ENCODE peak calls at places on chromosomes 1 and 21, in six cellular contexts. A, X, S, J, O and V are unnamed samples.

GRCh38 chr1:229430761-229431269 is 3.1 kb downstream of the ACTA1 start:
- DNase-seq in A (peak; percentile 94), X (no peak), S (peak; percentile 79), J (peak; percentile 69), O (no peak), V (no peak)

GRCh38 chr1:1358433-1359201 is at the start of gene MXRA8:
- DNase-seq in A (peak; percentile 58), X (no peak), S (peak; percentile 91), J (peak; percentile 94), O (no peak), V (no peak)

GRCh38 chr1:155938220-155938627 is 3.2 kb upstream of the RXFP4 start:
- DNase-seq in A (peak; percentile 86), X (peak; percentile 71), S (peak; percentile 67), J (peak; percentile 72), O (peak; percentile 77), V (peak; percentile 84)

GRCh38 chr1:186188004-186188539 is 187.0 kb downstream of the TPR start:
- DNase-seq in A (no peak), X (no peak), S (peak; percentile 36), J (peak; percentile 97), O (no peak), V (no peak)

GRCh38 chr1:118485757-118486156 is 300.7 kb upstream of the SPAG17 start:
- DNase-seq in A (no peak), X (no peak), S (no peak), J (peak; percentile 4), O (no peak), V (no peak)

GRCh38 chr1:211606914-211607751 is 28.2 kb upstream of the SLC30A1 start:
- DNase-seq in A (no peak), X (no peak), S (no peak), J (no peak), O (peak; percentile 73), V (peak; percentile 86)

GRCh38 chr1:62433861-62434611 is 2.8 kb upstream of the USP1 start:
- DNase-seq in A (no peak), X (no peak), S (no peak), J (peak; percentile 35), O (peak; percentile 31), V (no peak)

GRCh38 chr1:2208309-2209239 is 14.0 kb upstream of the FAAP20 start:
- DNase-seq in A (no peak), X (no peak), S (peak; percentile 85), J (peak; percentile 99), O (no peak), V (no peak)

GRCh38 chr1:77829851-77830250 is 50.4 kb downstream of the MIGA1 start:
- DNase-seq in A (no peak), X (no peak), S (no peak), J (no peak), O (peak; percentile 13), V (no peak)

GRCh38 chr1:165241321-165241720 is 115.2 kb downstream of the LMX1A start:
- DNase-seq in A (no peak), X (no peak), S (no peak), J (no peak), O (no peak), V (no peak)

GRCh38 chr1:233304489-233305102 is 9.1 kb upstream of the PCNX2 start:
- DNase-seq in A (peak; percentile 70), X (peak; percentile 29), S (peak; percentile 58), J (peak; percentile 60), O (peak; percentile 55), V (peak; percentile 68)

GRCh38 chr1:247037483-247038320 is 29.8 kb upstream of the ZNF695 start:
- DNase-seq in A (peak; percentile 3), X (no peak), S (no peak), J (no peak), O (no peak), V (no peak)

GRCh38 chr1:177505905-177506590 is 335.3 kb downstream of the BRINP2 start:
- DNase-seq in A (no peak), X (no peak), S (no peak), J (peak; percentile 24), O (no peak), V (peak; percentile 49)

GRCh38 chr1:11563560-11564069 is 84.7 kb downstream of the DISP3 start:
- DNase-seq in A (no peak), X (peak; percentile 89), S (peak; percentile 50), J (peak; percentile 36), O (peak; percentile 71), V (peak; percentile 58)

GRCh38 chr1:10973956-10974881 is 38.2 kb upstream of the TARDBP start:
- DNase-seq in A (no peak), X (no peak), S (no peak), J (peak; percentile 41), O (no peak), V (no peak)

GRCh38 chr21:33292724-33293123 is 26.6 kb downstream of the IL10RB start:
- DNase-seq in A (no peak), X (no peak), S (no peak), J (no peak), O (no peak), V (no peak)

GRCh38 chr21:42616366-42617340 is 36.8 kb upstream of the PDE9A start:
- DNase-seq in A (no peak), X (no peak), S (no peak), J (no peak), O (no peak), V (no peak)

GRCh38 chr21:32372755-32373154 is 20.1 kb downstream of the URB1 start:
- DNase-seq in A (no peak), X (no peak), S (no peak), J (no peak), O (no peak), V (no peak)

GRCh38 chr1:87149166-87150065 is 179.3 kb upstream of the LMO4 start:
- DNase-seq in A (peak; percentile 34), X (peak; percentile 33), S (no peak), J (peak; percentile 78), O (no peak), V (no peak)

GRCh38 chr1:9825101-9826074 is 1.6 kb upstream of the CLSTN1 start:
- DNase-seq in A (peak; percentile 77), X (no peak), S (peak; percentile 84), J (peak; percentile 87), O (no peak), V (no peak)

GRCh38 chr1:174726167-174726879 is 273.4 kb upstream of the CACYBP start:
- DNase-seq in A (peak; percentile 61), X (no peak), S (peak; percentile 37), J (peak; percentile 67), O (peak; percentile 60), V (peak; percentile 57)

GRCh38 chr1:111944121-111944785 is 45.2 kb downstream of the KCND3 start:
- DNase-seq in A (no peak), X (no peak), S (no peak), J (no peak), O (no peak), V (no peak)

GRCh38 chr1:111953797-111954196 is 35.7 kb downstream of the KCND3 start:
- DNase-seq in A (no peak), X (no peak), S (no peak), J (no peak), O (no peak), V (no peak)

GRCh38 chr1:111952258-111952657 is 37.2 kb downstream of the KCND3 start:
- DNase-seq in A (no peak), X (no peak), S (no peak), J (no peak), O (no peak), V (no peak)

GRCh38 chr1:111943056-111943455 is 46.4 kb downstream of the KCND3 start:
- DNase-seq in A (no peak), X (no peak), S (no peak), J (no peak), O (no peak), V (no peak)

GRCh38 chr1:111948209-111949131 is 41.0 kb downstream of the KCND3 start:
- DNase-seq in A (no peak), X (peak; percentile 54), S (peak; percentile 16), J (peak; percentile 66), O (no peak), V (no peak)
- H3K4me2 ChIP-seq in A (no peak overlapping the region), X (no peak overlapping the region), S (no peak overlapping the region), J (no peak overlapping the region), O (no peak overlapping the region), V (no peak overlapping the region)

DNA sequence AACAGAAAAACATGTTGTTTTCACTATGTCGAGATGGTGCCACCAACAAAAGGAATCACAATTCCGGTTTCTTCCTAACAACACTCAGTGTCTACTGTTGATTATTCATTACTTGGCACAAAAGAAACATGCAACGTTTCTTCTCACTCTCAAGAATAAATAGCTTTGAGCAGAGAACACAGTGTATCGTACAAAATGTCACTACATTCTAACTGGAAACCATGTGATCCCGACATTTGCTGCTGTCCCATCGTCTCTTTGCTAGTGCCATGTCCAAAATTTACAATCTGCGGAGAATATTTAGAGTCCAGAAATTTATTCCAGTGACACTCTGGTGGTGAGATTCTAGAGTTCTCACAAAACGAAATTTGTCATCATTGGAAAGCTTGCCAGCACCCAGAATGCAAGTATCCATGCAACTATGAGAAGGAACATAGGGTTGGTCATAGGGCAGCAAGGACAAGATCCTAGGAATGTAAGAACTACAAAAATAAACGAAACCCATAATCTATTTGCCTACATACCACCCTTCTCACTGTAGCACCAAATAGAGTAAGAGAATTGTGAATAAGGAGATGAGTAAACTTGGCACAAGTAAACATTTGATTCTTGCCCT is 505.1 kb downstream of the LTN1 start:
- DNase-seq in A (no peak), X (no peak), S (no peak), J (peak; percentile 15), O (no peak), V (no peak)
- TF ChIP-seq EZH2phosphoT487 in A (no peak), X (no peak), S (no peak), J (no peak), O (no peak), V (no peak)

GRCh38 chr1:57659804-57660203 is 235.9 kb upstream of the DAB1 start:
- DNase-seq in A (no peak), X (no peak), S (no peak), J (no peak), O (no peak), V (no peak)

DNA sequence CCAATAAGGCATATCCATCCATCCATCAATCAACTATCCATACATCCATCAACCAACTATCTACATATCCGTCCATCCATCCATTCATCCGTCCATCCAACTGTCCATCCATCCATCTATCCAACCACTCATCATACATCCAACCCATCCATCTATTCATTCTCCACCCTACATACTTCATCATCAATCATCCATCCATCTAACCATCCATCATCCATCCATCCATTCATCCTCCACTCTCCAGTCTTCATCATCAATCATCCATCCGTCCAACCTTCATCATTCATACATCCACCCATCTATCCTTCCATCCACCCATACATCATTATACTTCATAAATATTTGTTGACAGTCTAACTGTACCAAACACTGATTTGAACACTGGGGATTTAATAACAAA is 231.3 kb upstream of the DAB1 start:
- DNase-seq in A (no peak), X (no peak), S (no peak), J (no peak), O (no peak), V (no peak)
- H3K4me1 ChIP-seq in A (peaks cover 1% of the 10 kb centered on the region), X (no peaks in the 10 kb centered on the region), S (no peaks in the 10 kb centered on the region), J (no peaks in the 10 kb centered on the region), O (no peaks in the 10 kb centered on the region), V (no peaks in the 10 kb centered on the region)

GRCh38 chr1:206575165-206575893 is 36.9 kb downstream of the EIF2D start:
- DNase-seq in A (peak; percentile 22), X (no peak), S (peak; percentile 47), J (peak; percentile 70), O (peak; percentile 35), V (peak; percentile 87)

GRCh38 chr1:206578959-206579358 is 33.3 kb downstream of the EIF2D start:
- DNase-seq in A (no peak), X (peak; percentile 53), S (no peak), J (no peak), O (no peak), V (no peak)

GRCh38 chr1:206573772-206574161 is 38.5 kb downstream of the EIF2D start:
- DNase-seq in A (no peak), X (no peak), S (no peak), J (no peak), O (no peak), V (no peak)

GRCh38 chr1:206578115-206578935 is 33.9 kb downstream of the EIF2D start:
- DNase-seq in A (no peak), X (no peak), S (no peak), J (peak; percentile 78), O (no peak), V (no peak)

GRCh38 chr1:206575894-206576737 is 36.1 kb downstream of the EIF2D start:
- DNase-seq in A (no peak), X (no peak), S (no peak), J (peak; percentile 25), O (no peak), V (no peak)
- H3K4me2 ChIP-seq in A (no peak overlapping the region), X (no peak overlapping the region), S (no peak overlapping the region), J (no peak overlapping the region), O (no peak overlapping the region), V (peak overlapping the region; percentile 49)